ENCODE peak calls at places on chromosomes 6 and 20, in six cellular contexts. P is body of pancreas, W is Peyer's patch, O is tibial nerve, I is A549, C is endothelial cell of umbilical vein. E is an unnamed sample.

GRCh38 chr6:75215291-75215690 is 9.4 kb upstream of the COL12A1 start:
- DNase-seq in P (no peak), W (no peak), O (no peak), I (no peak), C (no peak), E (no peak)

GRCh38 chr6:3281669-3282460 is 23.1 kb downstream of the PSMG4 start:
- DNase-seq in P (peak; percentile 14), W (peak; percentile 31), O (no peak), I (peak; percentile 21), C (peak; percentile 94), E (no peak)

GRCh38 chr20:16444056-16444777 is 129.0 kb downstream of the KIF16B start:
- DNase-seq in P (no peak), W (no peak), O (no peak), I (no peak), C (no peak), E (no peak)

GRCh38 chr6:5337573-5337972 is 76.3 kb downstream of the FARS2 start:
- DNase-seq in P (no peak), W (no peak), O (no peak), I (no peak), C (peak; percentile 80), E (no peak)

GRCh38 chr6:136528477-136528876 is 21.7 kb downstream of the MAP7 start:
- DNase-seq in P (no peak), W (no peak), O (no peak), I (no peak), C (no peak), E (no peak)

GRCh38 chr6:75268121-75268987 is 16.2 kb downstream of the TMEM30A start:
- DNase-seq in P (no peak), W (peak; percentile 59), O (no peak), I (no peak), C (peak; percentile 72), E (no peak)

GRCh38 chr6:118650500-118651281 is 700 bp downstream of the CEP85L start:
- DNase-seq in P (peak; percentile 41), W (peak; percentile 62), O (peak; percentile 16), I (peak; percentile 11), C (no peak), E (peak; percentile 53)

GRCh38 chr6:35496036-35496850 is 636 bp downstream of the TEAD3 start:
- DNase-seq in P (peak; percentile 54), W (peak; percentile 65), O (peak; percentile 30), I (peak; percentile 43), C (no peak), E (no peak)

GRCh38 chr6:42962502-42963178 is 2.1 kb downstream of the GNMT start:
- DNase-seq in P (peak; percentile 50), W (no peak), O (no peak), I (no peak), C (no peak), E (no peak)

GRCh38 chr6:96659084-96659845 is 96.3 kb downstream of the FHL5 start:
- DNase-seq in P (no peak), W (no peak), O (no peak), I (no peak), C (no peak), E (no peak)

GRCh38 chr6:167735498-167736201 is 91.1 kb upstream of the AFDN start:
- DNase-seq in P (no peak), W (peak; percentile 26), O (no peak), I (no peak), C (no peak), E (no peak)

GRCh38 chr6:13733178-13733851 is 21.7 kb upstream of the RANBP9 start:
- DNase-seq in P (no peak), W (peak; percentile 71), O (peak; percentile 58), I (no peak), C (no peak), E (peak; percentile 78)

GRCh38 chr6:129251669-129252376 is 368.9 kb downstream of the LAMA2 start:
- DNase-seq in P (peak; percentile 48), W (peak; percentile 73), O (no peak), I (peak; percentile 8), C (peak; percentile 76), E (peak; percentile 30)

GRCh38 chr6:104855507-104855906 is 4.2 kb downstream of the HACE1 start:
- DNase-seq in P (no peak), W (no peak), O (no peak), I (no peak), C (no peak), E (no peak)

GRCh38 chr6:44100088-44100550 is 27.1 kb downstream of the MRPL14 start:
- DNase-seq in P (no peak), W (no peak), O (no peak), I (peak; percentile 38), C (peak; percentile 52), E (no peak)

GRCh38 chr6:11393713-11394627 is 143.6 kb upstream of the TMEM170B start:
- DNase-seq in P (no peak), W (no peak), O (no peak), I (no peak), C (no peak), E (no peak)

GRCh38 chr20:844473-845225 is 11.1 kb downstream of the FAM110A start:
- DNase-seq in P (peak; percentile 71), W (peak; percentile 98), O (peak; percentile 63), I (peak; percentile 73), C (peak; percentile 88), E (peak; percentile 91)

GRCh38 chr6:40986364-40986763 is 52.7 kb downstream of the UNC5CL start:
- DNase-seq in P (no peak), W (no peak), O (no peak), I (no peak), C (no peak), E (no peak)

GRCh38 chr6:8837343-8837742 is 402.0 kb upstream of the SLC35B3 start:
- DNase-seq in P (no peak), W (no peak), O (no peak), I (no peak), C (no peak), E (no peak)

GRCh38 chr6:154474636-154475428 is 35.7 kb downstream of the CNKSR3 start:
- DNase-seq in P (no peak), W (no peak), O (no peak), I (no peak), C (peak; percentile 65), E (no peak)

DNA sequence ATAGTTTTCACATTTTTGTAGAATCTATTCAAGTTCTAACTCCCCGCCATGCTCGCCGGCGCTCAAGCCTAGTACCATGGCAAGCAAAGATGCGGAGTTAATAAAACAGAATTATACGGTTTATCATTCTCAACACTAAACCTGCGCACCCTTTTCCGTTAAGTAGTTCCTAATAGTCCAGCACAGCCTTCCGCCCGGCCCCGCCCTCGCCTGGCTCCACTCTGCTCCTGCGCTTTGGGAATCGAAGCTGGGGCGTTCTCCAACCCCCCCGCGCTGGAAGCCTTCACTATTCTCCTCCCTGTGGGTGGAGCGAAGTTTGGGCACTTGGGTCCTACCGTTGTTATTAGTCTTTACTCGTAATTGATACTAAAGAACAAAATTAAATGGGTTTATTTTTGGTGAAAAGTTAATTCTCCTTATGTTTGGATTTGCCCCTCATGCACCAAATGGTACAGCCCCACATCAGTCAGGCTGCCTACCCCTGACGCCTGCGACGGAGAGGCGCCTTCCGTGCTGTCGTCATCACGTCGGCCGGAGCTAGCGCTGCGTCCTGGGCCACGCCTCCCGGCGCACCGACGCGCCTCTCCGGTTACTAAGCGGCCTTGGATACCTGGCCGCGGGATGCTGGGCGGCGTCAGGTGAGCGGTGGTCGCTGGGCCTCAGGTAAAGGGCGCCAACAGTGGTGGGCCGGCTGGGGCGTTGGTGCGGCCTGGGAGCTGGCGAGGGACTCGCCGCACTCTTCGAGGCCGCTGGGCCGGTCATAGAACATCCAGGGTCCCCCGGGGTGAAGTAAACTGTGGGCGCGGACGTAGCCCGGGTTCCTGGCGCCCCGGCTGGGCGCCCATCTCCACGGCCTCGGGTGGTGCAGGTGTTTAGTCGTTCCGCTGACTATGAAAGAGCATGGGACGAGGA is at the start of gene IFT52:
- DNase-seq in P (peak; percentile 96), W (peak; percentile 96), O (peak; percentile 88), I (peak; percentile 84), C (peak; percentile 93), E (peak; percentile 93)
- TF ChIP-seq POLR2A in P (peak; percentile 69), W (peak; percentile 44), O (peak; percentile 32), I (peak; percentile 84), C (peak; percentile 32), E (peak; percentile 60)

GRCh38 chr20:64065062-64065972 is 2.3 kb downstream of the TCEA2 start:
- DNase-seq in P (no peak), W (no peak), O (no peak), I (no peak), C (no peak), E (no peak)
- TF ChIP-seq POLR2A in P (no peak), W (no peak), O (no peak), I (no peak), C (no peak), E (no peak)

DNA sequence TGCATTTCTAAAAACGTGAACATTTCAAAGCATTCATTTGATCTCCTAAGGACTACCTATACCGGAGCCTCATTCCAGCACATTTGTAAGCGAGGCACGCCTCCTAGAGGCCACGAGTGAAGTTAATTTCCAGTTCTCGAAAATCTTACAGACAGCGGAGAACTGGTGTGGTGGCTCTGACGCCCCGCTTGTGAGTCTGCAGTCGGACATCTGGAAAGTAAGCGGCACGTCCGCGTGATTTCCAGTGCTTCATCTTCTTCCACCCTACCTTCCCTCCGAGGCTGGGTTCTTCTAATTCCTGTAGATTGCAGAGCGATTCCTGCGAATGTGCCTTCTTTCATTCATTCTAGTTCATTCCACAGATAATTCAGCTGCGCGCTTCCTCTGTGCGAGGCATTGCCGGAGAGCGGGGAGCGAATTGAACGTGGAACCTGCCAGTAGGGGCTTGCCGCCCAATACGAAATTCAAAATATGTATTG is 810 bp upstream of the PRIM2 start:
- DNase-seq in P (peak; percentile 83), W (peak; percentile 93), O (peak; percentile 60), I (peak; percentile 71), C (peak; percentile 94), E (peak; percentile 86)
- TF ChIP-seq POLR2A in P (no peak), W (no peak), O (peak; percentile 24), I (peak; percentile 18), C (no peak), E (no peak)

DNA sequence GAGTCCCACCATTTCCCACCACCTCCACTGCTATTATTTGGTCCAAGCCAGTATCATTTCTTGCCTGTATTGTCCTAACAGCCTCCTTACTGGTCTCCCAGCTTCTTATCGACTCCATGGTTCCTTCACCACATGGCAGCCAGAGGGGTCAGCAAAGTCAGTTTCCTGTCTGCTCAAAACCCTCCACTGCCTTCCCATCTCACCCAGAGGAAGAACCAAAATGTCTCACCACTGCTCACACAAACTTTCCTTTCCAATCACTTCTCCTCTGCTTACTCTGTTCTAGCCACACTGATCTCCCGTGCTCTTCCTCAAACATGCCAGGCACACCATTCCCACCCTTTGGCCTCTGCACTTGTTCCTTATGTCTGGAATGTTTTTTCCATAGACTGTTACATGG is 39.7 kb downstream of the BCL2L1 start:
- DNase-seq in P (no peak), W (no peak), O (no peak), I (no peak), C (peak; percentile 31), E (no peak)
- TF ChIP-seq POLR2A in P (no peak), W (no peak), O (no peak), I (no peak), C (no peak), E (no peak)

GRCh38 chr20:47727170-47727880 is 58.0 kb downstream of the SULF2 start:
- DNase-seq in P (no peak), W (peak; percentile 91), O (no peak), I (no peak), C (no peak), E (no peak)
- TF ChIP-seq POLR2A in P (no peak), W (no peak), O (no peak), I (no peak), C (no peak), E (no peak)

GRCh38 chr6:125203395-125203794 is 49.8 kb downstream of the TPD52L1 start:
- DNase-seq in P (no peak), W (no peak), O (no peak), I (no peak), C (no peak), E (no peak)
- TF ChIP-seq POLR2A in P (no peak), W (no peak), O (no peak), I (no peak), C (no peak), E (no peak)

GRCh38 chr20:17895641-17896246 is 72.8 kb downstream of the SNX5 start:
- DNase-seq in P (no peak), W (peak; percentile 70), O (peak; percentile 57), I (no peak), C (peak; percentile 73), E (peak; percentile 80)
- TF ChIP-seq POLR2A in P (no peak), W (no peak), O (no peak), I (no peak), C (no peak), E (no peak)

E was measured in ovary.